ENCODE peak calls at places on chromosomes 4 and X, in six cellular contexts. R is tibial artery; A is prostate gland; V is effector memory CD4-positive, alpha-beta T cell; D is GM23248; U is MM.1S. T is an unnamed sample.
A peak's percentile ranks its signal among the peaks of the same experiment; 100 is the strongest.

GRCh38 chr4:139599594-139600374 is 43.8 kb upstream of the SETD7 start:
- DNase-seq in R (no peak), A (no peak), V (no peak), D (peak; percentile 77), U (no peak), T (peak; percentile 31)

GRCh38 chr4:47668810-47669408 is 169.0 kb downstream of the CORIN start:
- DNase-seq in R (no peak), A (peak; percentile 38), V (no peak), D (peak; percentile 66), U (peak; percentile 63), T (peak; percentile 61)

GRCh38 chrX:68995780-68996551 is 167.1 kb downstream of the EFNB1 start:
- DNase-seq in R (no peak), A (no peak), V (no peak), D (no peak), U (no peak), T (peak; percentile 7)

GRCh38 chr4:73275318-73275654 is 16.7 kb upstream of the ANKRD17 start:
- DNase-seq in R (no peak), A (peak; percentile 23), V (no peak), D (no peak), U (no peak), T (no peak)

GRCh38 chr4:98686847-98687246 is 28.4 kb upstream of the TSPAN5 start:
- DNase-seq in R (no peak), A (no peak), V (no peak), D (no peak), U (no peak), T (no peak)

GRCh38 chr4:80730158-80730557 is 300.4 kb upstream of the BMP3 start:
- DNase-seq in R (no peak), A (no peak), V (no peak), D (no peak), U (no peak), T (no peak)

GRCh38 chrX:155009994-155010472 is 12.5 kb downstream of the F8 start:
- DNase-seq in R (no peak), A (no peak), V (no peak), D (no peak), U (no peak), T (no peak)

GRCh38 chr4:134551348-134551747 is 349.8 kb upstream of the PABPC4L start:
- DNase-seq in R (no peak), A (no peak), V (no peak), D (no peak), U (no peak), T (no peak)

GRCh38 chrX:46913710-46914109 is 1.5 kb downstream of the JADE3 start:
- DNase-seq in R (no peak), A (peak; percentile 26), V (no peak), D (peak; percentile 48), U (no peak), T (peak; percentile 27)

GRCh38 chrX:97609938-97610337 is 726.2 kb downstream of the RPA4 start:
- DNase-seq in R (no peak), A (no peak), V (no peak), D (no peak), U (no peak), T (no peak)

GRCh38 chr4:7652006-7652405 is 217.3 kb upstream of the PSAPL1 start:
- DNase-seq in R (no peak), A (no peak), V (no peak), D (no peak), U (no peak), T (no peak)

GRCh38 chr4:141028024-141028529 is 105.2 kb downstream of the RNF150 start:
- DNase-seq in R (no peak), A (no peak), V (no peak), D (peak; percentile 91), U (no peak), T (peak; percentile 85)

GRCh38 chr4:138741778-138742377 is 273.7 kb upstream of the NOCT start:
- DNase-seq in R (no peak), A (no peak), V (no peak), D (no peak), U (no peak), T (no peak)

GRCh38 chrX:28189011-28189410 is 207.8 kb upstream of the DCAF8L1 start:
- DNase-seq in R (no peak), A (no peak), V (no peak), D (peak; percentile 3), U (no peak), T (no peak)

GRCh38 chr4:117692538-117692937 is 341.7 kb upstream of the NDST3 start:
- DNase-seq in R (no peak), A (no peak), V (no peak), D (no peak), U (no peak), T (no peak)

GRCh38 chr4:112511294-112512118 is 4.5 kb downstream of the NEUROG2 start:
- DNase-seq in R (no peak), A (no peak), V (no peak), D (no peak), U (no peak), T (no peak)

GRCh38 chr4:112510191-112510467 is 5.9 kb downstream of the NEUROG2 start:
- DNase-seq in R (no peak), A (no peak), V (no peak), D (no peak), U (no peak), T (no peak)

GRCh38 chr4:112514079-112514448 is 1.9 kb downstream of the NEUROG2 start:
- DNase-seq in R (no peak), A (no peak), V (no peak), D (no peak), U (peak; percentile 41), T (no peak)

GRCh38 chr4:112509243-112510190 is 6.5 kb downstream of the NEUROG2 start:
- DNase-seq in R (no peak), A (no peak), V (no peak), D (peak; percentile 59), U (no peak), T (peak; percentile 20)

GRCh38 chr4:112510468-112511293 is 5.3 kb downstream of the NEUROG2 start:
- DNase-seq in R (peak; percentile 62), A (no peak), V (no peak), D (no peak), U (no peak), T (no peak)
- H3K4me3 ChIP-seq in R (peak overlapping the region; percentile 18), A (peak overlapping the region; percentile 2), V (peak overlapping the region; percentile 24), D (peak overlapping the region; percentile 52), U (no peak overlapping the region), T (peak overlapping the region; percentile 44)

GRCh38 chrX:150933945-150934350 is 35.5 kb upstream of the CD99L2 start:
- DNase-seq in R (no peak), A (no peak), V (no peak), D (peak; percentile 3), U (no peak), T (peak; percentile 75)

GRCh38 chrX:150935466-150935865 is 37.0 kb upstream of the CD99L2 start:
- DNase-seq in R (no peak), A (no peak), V (no peak), D (peak; percentile 74), U (no peak), T (peak; percentile 88)

GRCh38 chrX:150936556-150936955 is 38.1 kb upstream of the CD99L2 start:
- DNase-seq in R (no peak), A (no peak), V (no peak), D (no peak), U (no peak), T (peak; percentile 86)

GRCh38 chrX:150929058-150929457 is 30.6 kb upstream of the CD99L2 start:
- DNase-seq in R (no peak), A (no peak), V (no peak), D (no peak), U (no peak), T (no peak)

GRCh38 chrX:150934453-150934852 is 36.0 kb upstream of the CD99L2 start:
- DNase-seq in R (no peak), A (peak; percentile 23), V (no peak), D (peak; percentile 85), U (no peak), T (peak; percentile 89)
- H3K4me3 ChIP-seq in R (no peak overlapping the region), A (no peak overlapping the region), V (no peak overlapping the region), D (no peak overlapping the region), U (no peak overlapping the region), T (no peak overlapping the region)

GRCh38 chr4:25814737-25815136 is 48.1 kb downstream of the SEL1L3 start:
- DNase-seq in R (no peak), A (no peak), V (no peak), D (no peak), U (no peak), T (no peak)

GRCh38 chr4:25815586-25815985 is 47.2 kb downstream of the SEL1L3 start:
- DNase-seq in R (no peak), A (no peak), V (no peak), D (no peak), U (no peak), T (peak; percentile 44)

GRCh38 chr4:25816591-25817058 is 46.2 kb downstream of the SEL1L3 start:
- DNase-seq in R (no peak), A (no peak), V (no peak), D (no peak), U (no peak), T (no peak)

GRCh38 chr4:25818293-25819240 is 44.2 kb downstream of the SEL1L3 start:
- DNase-seq in R (no peak), A (no peak), V (no peak), D (peak; percentile 62), U (no peak), T (peak; percentile 43)

GRCh38 chr4:25817059-25817681 is 45.6 kb downstream of the SEL1L3 start:
- DNase-seq in R (no peak), A (no peak), V (no peak), D (peak; percentile 91), U (no peak), T (peak; percentile 84)
- H3K4me3 ChIP-seq in R (no peak overlapping the region), A (no peak overlapping the region), V (no peak overlapping the region), D (peak overlapping the region; percentile 30), U (no peak overlapping the region), T (no peak overlapping the region)

GRCh38 chrX:71198066-71198465 is 25.0 kb upstream of the GJB1 start:
- DNase-seq in R (no peak), A (no peak), V (no peak), D (no peak), U (no peak), T (no peak)
- H3K4me3 ChIP-seq in R (no peak overlapping the region), A (no peak overlapping the region), V (peak overlapping the region; percentile 28), D (no peak overlapping the region), U (peak overlapping the region; percentile 47), T (no peak overlapping the region)

GRCh38 chr4:184814686-184815045 is 11.1 kb downstream of the ACSL1 start:
- DNase-seq in R (peak; percentile 31), A (no peak), V (no peak), D (peak; percentile 47), U (no peak), T (peak; percentile 33)

GRCh38 chr4:184812651-184813181 is 13.1 kb downstream of the ACSL1 start:
- DNase-seq in R (peak; percentile 60), A (no peak), V (no peak), D (peak; percentile 53), U (no peak), T (no peak)

GRCh38 chr4:184810720-184811119 is 15.0 kb downstream of the ACSL1 start:
- DNase-seq in R (peak; percentile 61), A (no peak), V (no peak), D (no peak), U (no peak), T (no peak)

GRCh38 chr4:184811484-184812180 is 14.1 kb downstream of the ACSL1 start:
- DNase-seq in R (peak; percentile 65), A (no peak), V (no peak), D (no peak), U (no peak), T (no peak)

DNA sequence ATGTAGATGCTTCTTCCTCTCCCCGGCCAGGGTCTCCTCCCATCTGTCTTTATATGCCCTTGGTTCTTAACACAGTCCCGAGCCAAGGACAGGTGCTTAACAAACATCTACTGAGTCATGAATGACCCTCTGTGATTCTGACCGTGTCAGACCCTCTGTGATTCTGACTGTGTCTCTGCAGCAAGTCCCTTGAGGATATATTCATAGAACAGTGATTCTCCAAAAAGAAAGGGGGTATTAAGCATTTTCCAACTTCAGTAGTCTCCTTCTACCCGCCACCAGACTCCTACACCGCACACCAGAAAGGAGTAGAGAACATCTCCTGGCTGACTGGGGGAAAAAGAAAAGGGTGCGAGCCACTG is 13.6 kb downstream of the ACSL1 start:
- DNase-seq in R (no peak), A (no peak), V (no peak), D (no peak), U (no peak), T (no peak)
- H3K4me3 ChIP-seq in R (no peak overlapping the region), A (no peak overlapping the region), V (no peak overlapping the region), D (no peak overlapping the region), U (no peak overlapping the region), T (no peak overlapping the region)

T was measured in AG10803.